ENCODE peak calls at places on chromosomes 13 and 19, in eight cellular contexts. One of them, this sample, is unnamed.
A peak's percentile ranks its signal among the peaks of the same experiment; 100 is the strongest.

GRCh38 chr13:49206641-49207040 is 13.5 kb upstream of the MLNR start:
- DNase-seq in neural crest cell: no peak
- DNase-seq in mammary epithelial cell: no peak
- DNase-seq in WTC11: no peak
- DNase-seq in MCF 10A: no peak
- DNase-seq in psoas muscle: no peak
- DNase-seq in progenitor cell of endocrine pancreas: no peak
- DNase-seq in cardiac muscle cell: no peak
- DNase-seq in this sample: no peak

GRCh38 chr13:90696656-90697055 is 650.8 kb upstream of the MIR17HG start:
- DNase-seq in neural crest cell: no peak
- DNase-seq in mammary epithelial cell: peak; percentile 16
- DNase-seq in WTC11: no peak
- DNase-seq in MCF 10A: peak; percentile 41
- DNase-seq in psoas muscle: no peak
- DNase-seq in progenitor cell of endocrine pancreas: no peak
- DNase-seq in cardiac muscle cell: peak; percentile 20
- DNase-seq in this sample: no peak

GRCh38 chr19:1945899-1946298 is 4.9 kb downstream of the CSNK1G2 start:
- DNase-seq in neural crest cell: peak; percentile 63
- DNase-seq in mammary epithelial cell: no peak
- DNase-seq in WTC11: peak; percentile 91
- DNase-seq in MCF 10A: peak; percentile 41
- DNase-seq in psoas muscle: peak; percentile 49
- DNase-seq in progenitor cell of endocrine pancreas: peak; percentile 34
- DNase-seq in cardiac muscle cell: peak; percentile 29
- DNase-seq in this sample: peak; percentile 69

GRCh38 chr19:39363909-39364457 is 21.8 kb downstream of the SAMD4B start:
- DNase-seq in neural crest cell: no peak
- DNase-seq in mammary epithelial cell: no peak
- DNase-seq in WTC11: no peak
- DNase-seq in MCF 10A: no peak
- DNase-seq in psoas muscle: peak; percentile 50
- DNase-seq in progenitor cell of endocrine pancreas: no peak
- DNase-seq in cardiac muscle cell: peak; percentile 30
- DNase-seq in this sample: no peak

GRCh38 chr13:43572601-43573360 is 214.0 kb downstream of the ENOX1 start:
- DNase-seq in neural crest cell: no peak
- DNase-seq in mammary epithelial cell: peak; percentile 69
- DNase-seq in WTC11: no peak
- DNase-seq in MCF 10A: peak; percentile 77
- DNase-seq in psoas muscle: no peak
- DNase-seq in progenitor cell of endocrine pancreas: no peak
- DNase-seq in cardiac muscle cell: no peak
- DNase-seq in this sample: no peak

GRCh38 chr19:33800012-33800680 is 3.5 kb downstream of the KCTD15 start:
- DNase-seq in neural crest cell: no peak
- DNase-seq in mammary epithelial cell: no peak
- DNase-seq in WTC11: no peak
- DNase-seq in MCF 10A: no peak
- DNase-seq in psoas muscle: no peak
- DNase-seq in progenitor cell of endocrine pancreas: no peak
- DNase-seq in cardiac muscle cell: no peak
- DNase-seq in this sample: no peak

GRCh38 chr13:112994084-112994780 is 25.2 kb downstream of the MCF2L start:
- DNase-seq in neural crest cell: no peak
- DNase-seq in mammary epithelial cell: peak; percentile 4
- DNase-seq in WTC11: no peak
- DNase-seq in MCF 10A: no peak
- DNase-seq in psoas muscle: no peak
- DNase-seq in progenitor cell of endocrine pancreas: no peak
- DNase-seq in cardiac muscle cell: no peak
- DNase-seq in this sample: no peak

GRCh38 chr19:1854542-1855039 is 6.3 kb upstream of the REXO1 start:
- DNase-seq in neural crest cell: no peak
- DNase-seq in mammary epithelial cell: no peak
- DNase-seq in WTC11: peak; percentile 46
- DNase-seq in MCF 10A: peak; percentile 37
- DNase-seq in psoas muscle: peak; percentile 46
- DNase-seq in progenitor cell of endocrine pancreas: no peak
- DNase-seq in cardiac muscle cell: no peak
- DNase-seq in this sample: peak; percentile 39

GRCh38 chr19:33627962-33628839 is 6.4 kb downstream of the CHST8 start:
- DNase-seq in neural crest cell: no peak
- DNase-seq in mammary epithelial cell: no peak
- DNase-seq in WTC11: no peak
- DNase-seq in MCF 10A: no peak
- DNase-seq in psoas muscle: no peak
- DNase-seq in progenitor cell of endocrine pancreas: no peak
- DNase-seq in cardiac muscle cell: no peak
- DNase-seq in this sample: no peak

GRCh38 chr13:52845766-52846566 is 2.5 kb downstream of the PCDH8 start:
- DNase-seq in neural crest cell: peak; percentile 61
- DNase-seq in mammary epithelial cell: no peak
- DNase-seq in WTC11: peak; percentile 84
- DNase-seq in MCF 10A: no peak
- DNase-seq in psoas muscle: peak; percentile 22
- DNase-seq in progenitor cell of endocrine pancreas: peak; percentile 65
- DNase-seq in cardiac muscle cell: peak; percentile 32
- DNase-seq in this sample: peak; percentile 79

GRCh38 chr19:58543826-58544590 is at the start of gene TRIM28:
- DNase-seq in neural crest cell: peak; percentile 99
- DNase-seq in mammary epithelial cell: peak; percentile 99
- DNase-seq in WTC11: peak; percentile 98
- DNase-seq in MCF 10A: peak; percentile 99
- DNase-seq in psoas muscle: peak; percentile 98
- DNase-seq in progenitor cell of endocrine pancreas: peak; percentile 99
- DNase-seq in cardiac muscle cell: peak; percentile 100
- DNase-seq in this sample: peak; percentile 100

GRCh38 chr13:44930907-44931676 is 58.2 kb downstream of the NUFIP1 start:
- DNase-seq in neural crest cell: no peak
- DNase-seq in mammary epithelial cell: peak; percentile 61
- DNase-seq in WTC11: no peak
- DNase-seq in MCF 10A: no peak
- DNase-seq in psoas muscle: no peak
- DNase-seq in progenitor cell of endocrine pancreas: no peak
- DNase-seq in cardiac muscle cell: peak; percentile 55
- DNase-seq in this sample: no peak

GRCh38 chr13:31951215-31951678 is 80.3 kb upstream of the FRY start:
- DNase-seq in neural crest cell: no peak
- DNase-seq in mammary epithelial cell: peak; percentile 47
- DNase-seq in WTC11: no peak
- DNase-seq in MCF 10A: peak; percentile 51
- DNase-seq in psoas muscle: peak; percentile 60
- DNase-seq in progenitor cell of endocrine pancreas: no peak
- DNase-seq in cardiac muscle cell: no peak
- DNase-seq in this sample: no peak

GRCh38 chr13:73403362-73404150 is 344.8 kb downstream of the KLF5 start:
- DNase-seq in neural crest cell: no peak
- DNase-seq in mammary epithelial cell: no peak
- DNase-seq in WTC11: no peak
- DNase-seq in MCF 10A: no peak
- DNase-seq in psoas muscle: no peak
- DNase-seq in progenitor cell of endocrine pancreas: no peak
- DNase-seq in cardiac muscle cell: no peak
- DNase-seq in this sample: no peak

GRCh38 chr19:35986111-35986510 is 8.9 kb upstream of the SDHAF1 start:
- DNase-seq in neural crest cell: no peak
- DNase-seq in mammary epithelial cell: no peak
- DNase-seq in WTC11: no peak
- DNase-seq in MCF 10A: no peak
- DNase-seq in psoas muscle: no peak
- DNase-seq in progenitor cell of endocrine pancreas: no peak
- DNase-seq in cardiac muscle cell: no peak
- DNase-seq in this sample: no peak

GRCh38 chr13:49472186-49472585 is 23.6 kb upstream of the PHF11 start:
- DNase-seq in neural crest cell: no peak
- DNase-seq in mammary epithelial cell: no peak
- DNase-seq in WTC11: no peak
- DNase-seq in MCF 10A: no peak
- DNase-seq in psoas muscle: no peak
- DNase-seq in progenitor cell of endocrine pancreas: no peak
- DNase-seq in cardiac muscle cell: peak; percentile 22
- DNase-seq in this sample: no peak

GRCh38 chr13:74675185-74675584 is 541.0 kb upstream of the KLF12 start:
- DNase-seq in neural crest cell: no peak
- DNase-seq in mammary epithelial cell: peak; percentile 67
- DNase-seq in WTC11: no peak
- DNase-seq in MCF 10A: peak; percentile 38
- DNase-seq in psoas muscle: no peak
- DNase-seq in progenitor cell of endocrine pancreas: no peak
- DNase-seq in cardiac muscle cell: no peak
- DNase-seq in this sample: no peak

GRCh38 chr13:60146491-60146890 is 17.2 kb downstream of the DIAPH3 start:
- DNase-seq in neural crest cell: no peak
- DNase-seq in mammary epithelial cell: no peak
- DNase-seq in WTC11: no peak
- DNase-seq in MCF 10A: no peak
- DNase-seq in psoas muscle: no peak
- DNase-seq in progenitor cell of endocrine pancreas: no peak
- DNase-seq in cardiac muscle cell: peak; percentile 58
- DNase-seq in this sample: no peak

DNA sequence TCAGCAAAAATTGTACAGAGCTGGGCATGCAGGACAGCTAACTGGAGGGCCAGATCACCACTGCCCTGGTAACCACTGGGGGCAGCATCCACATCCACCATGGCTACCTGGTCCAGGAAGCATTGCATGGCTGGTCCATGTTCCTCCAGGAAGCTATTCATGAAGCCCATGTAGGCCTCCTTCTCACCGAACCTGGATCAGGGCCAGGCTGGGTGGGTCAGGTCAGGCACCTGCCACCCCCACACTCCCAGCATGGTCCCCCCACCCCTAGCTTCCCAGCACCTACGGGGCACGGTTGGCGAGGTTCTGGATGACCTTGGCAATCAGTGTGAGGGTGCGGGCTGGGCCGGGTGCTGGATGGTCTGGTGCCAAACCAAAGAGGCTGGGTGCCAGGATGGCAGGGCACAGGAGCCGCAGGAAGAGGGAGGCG is 4.6 kb upstream of the WIZ start:
- DNase-seq in neural crest cell: no peak
- DNase-seq in mammary epithelial cell: no peak
- DNase-seq in WTC11: no peak
- DNase-seq in MCF 10A: no peak
- DNase-seq in psoas muscle: no peak
- DNase-seq in progenitor cell of endocrine pancreas: no peak
- DNase-seq in cardiac muscle cell: no peak
- DNase-seq in this sample: no peak
- TF ChIP-seq CTCF in neural crest cell: no peak
- TF ChIP-seq CTCF in mammary epithelial cell: peak; percentile 23
- TF ChIP-seq CTCF in WTC11: no peak
- TF ChIP-seq CTCF in MCF 10A: no peak
- TF ChIP-seq CTCF in psoas muscle: peak; percentile 15
- TF ChIP-seq CTCF in progenitor cell of endocrine pancreas: peak; percentile 38
- TF ChIP-seq CTCF in cardiac muscle cell: peak; percentile 38
- TF ChIP-seq CTCF in this sample: peak; percentile 7

DNA sequence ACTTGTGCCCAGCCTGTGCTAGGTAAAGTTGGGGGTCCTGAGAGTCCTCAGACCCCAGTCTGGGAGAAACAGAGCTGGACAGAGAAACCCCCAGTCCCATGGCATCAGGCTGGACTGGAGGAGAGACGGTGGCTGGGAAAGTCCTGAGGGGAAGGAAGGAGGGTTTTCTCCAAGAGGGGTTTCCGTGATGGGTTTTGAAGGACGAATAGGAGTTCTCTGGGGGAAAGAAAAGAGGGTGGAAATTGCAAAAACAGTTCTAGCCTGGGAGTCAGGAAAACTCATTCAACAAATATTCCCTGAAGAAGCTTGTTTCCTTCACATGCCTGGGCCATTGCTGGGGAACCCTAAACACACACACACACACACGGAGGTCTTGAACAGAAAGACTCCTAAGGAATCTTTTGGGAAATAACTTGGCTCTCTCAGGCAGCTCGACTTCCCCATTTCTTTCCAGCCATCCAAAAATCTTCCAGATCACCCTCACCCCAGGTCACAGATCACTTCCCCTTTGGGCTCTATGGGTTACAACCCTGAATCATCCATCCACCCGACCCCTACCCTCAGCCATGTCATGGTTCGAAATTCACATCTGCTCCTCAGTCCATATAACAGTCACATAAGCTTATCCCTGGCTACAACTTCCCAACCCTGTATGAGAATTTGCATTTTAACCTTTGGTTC is 47.6 kb downstream of the COLGALT1 start:
- DNase-seq in neural crest cell: no peak
- DNase-seq in mammary epithelial cell: no peak
- DNase-seq in WTC11: no peak
- DNase-seq in MCF 10A: no peak
- DNase-seq in psoas muscle: no peak
- DNase-seq in progenitor cell of endocrine pancreas: no peak
- DNase-seq in cardiac muscle cell: no peak
- DNase-seq in this sample: no peak
- TF ChIP-seq CTCF in neural crest cell: no peak
- TF ChIP-seq CTCF in mammary epithelial cell: no peak
- TF ChIP-seq CTCF in WTC11: no peak
- TF ChIP-seq CTCF in MCF 10A: no peak
- TF ChIP-seq CTCF in psoas muscle: no peak
- TF ChIP-seq CTCF in progenitor cell of endocrine pancreas: no peak
- TF ChIP-seq CTCF in cardiac muscle cell: no peak
- TF ChIP-seq CTCF in this sample: no peak

GRCh38 chr19:46755853-46756543 is 9.7 kb upstream of the STRN4 start:
- DNase-seq in neural crest cell: no peak
- DNase-seq in mammary epithelial cell: no peak
- DNase-seq in WTC11: no peak
- DNase-seq in MCF 10A: no peak
- DNase-seq in psoas muscle: no peak
- DNase-seq in progenitor cell of endocrine pancreas: no peak
- DNase-seq in cardiac muscle cell: no peak
- DNase-seq in this sample: no peak

GRCh38 chr19:46748325-46749109 is 2.3 kb upstream of the STRN4 start:
- DNase-seq in neural crest cell: peak; percentile 87
- DNase-seq in mammary epithelial cell: no peak
- DNase-seq in WTC11: peak; percentile 88
- DNase-seq in MCF 10A: peak; percentile 74
- DNase-seq in psoas muscle: peak; percentile 74
- DNase-seq in progenitor cell of endocrine pancreas: peak; percentile 35
- DNase-seq in cardiac muscle cell: peak; percentile 78
- DNase-seq in this sample: peak; percentile 81

GRCh38 chr19:46756544-46756888 is 10.3 kb upstream of the STRN4 start:
- DNase-seq in neural crest cell: no peak
- DNase-seq in mammary epithelial cell: no peak
- DNase-seq in WTC11: no peak
- DNase-seq in MCF 10A: no peak
- DNase-seq in psoas muscle: peak; percentile 29
- DNase-seq in progenitor cell of endocrine pancreas: no peak
- DNase-seq in cardiac muscle cell: no peak
- DNase-seq in this sample: no peak

GRCh38 chr19:46755077-46755852 is 9.0 kb upstream of the STRN4 start:
- DNase-seq in neural crest cell: no peak
- DNase-seq in mammary epithelial cell: no peak
- DNase-seq in WTC11: no peak
- DNase-seq in MCF 10A: no peak
- DNase-seq in psoas muscle: no peak
- DNase-seq in progenitor cell of endocrine pancreas: no peak
- DNase-seq in cardiac muscle cell: peak; percentile 80
- DNase-seq in this sample: no peak

GRCh38 chr19:46753420-46754155 is 7.3 kb upstream of the STRN4 start:
- DNase-seq in neural crest cell: peak; percentile 54
- DNase-seq in mammary epithelial cell: peak; percentile 29
- DNase-seq in WTC11: peak; percentile 77
- DNase-seq in MCF 10A: peak; percentile 69
- DNase-seq in psoas muscle: peak; percentile 40
- DNase-seq in progenitor cell of endocrine pancreas: no peak
- DNase-seq in cardiac muscle cell: peak; percentile 37
- DNase-seq in this sample: peak; percentile 48
- TF ChIP-seq CTCF in neural crest cell: peak; percentile 35
- TF ChIP-seq CTCF in mammary epithelial cell: peak; percentile 51
- TF ChIP-seq CTCF in WTC11: peak; percentile 50
- TF ChIP-seq CTCF in MCF 10A: no peak
- TF ChIP-seq CTCF in psoas muscle: peak; percentile 39
- TF ChIP-seq CTCF in progenitor cell of endocrine pancreas: peak; percentile 46
- TF ChIP-seq CTCF in cardiac muscle cell: peak; percentile 42
- TF ChIP-seq CTCF in this sample: peak; percentile 17

GRCh38 chr13:76925115-76925514 is 23.2 kb upstream of the ACOD1 start:
- DNase-seq in neural crest cell: no peak
- DNase-seq in mammary epithelial cell: peak; percentile 67
- DNase-seq in WTC11: no peak
- DNase-seq in MCF 10A: no peak
- DNase-seq in psoas muscle: no peak
- DNase-seq in progenitor cell of endocrine pancreas: no peak
- DNase-seq in cardiac muscle cell: no peak
- DNase-seq in this sample: no peak
- TF ChIP-seq CTCF in neural crest cell: no peak
- TF ChIP-seq CTCF in mammary epithelial cell: no peak
- TF ChIP-seq CTCF in WTC11: no peak
- TF ChIP-seq CTCF in MCF 10A: no peak
- TF ChIP-seq CTCF in psoas muscle: no peak
- TF ChIP-seq CTCF in progenitor cell of endocrine pancreas: no peak
- TF ChIP-seq CTCF in cardiac muscle cell: no peak
- TF ChIP-seq CTCF in this sample: no peak

This sample was measured in nephron progenitor cell.